ENCODE peak calls at places on chromosome 11, in nine cellular contexts. C, J, L, N, I, W, K, D and S are unnamed samples.

GRCh38 chr11:10288881-10289764 is 4.9 kb downstream of the SBF2 start:
- DNase-seq in C (no peak), J (no peak), L (no peak), N (no peak), I (no peak), W (no peak), K (no peak), D (no peak), S (no peak)

GRCh38 chr11:5339771-5340322 is 3.5 kb downstream of the OR51B5 start:
- DNase-seq in C (no peak), J (no peak), L (no peak), N (no peak), I (no peak), W (no peak), K (no peak), D (no peak), S (no peak)

GRCh38 chr11:8328848-8329330 is 65.2 kb upstream of the LMO1 start:
- DNase-seq in C (peak; percentile 71), J (peak; percentile 90), L (peak; percentile 78), N (peak; percentile 81), I (peak; percentile 88), W (peak; percentile 56), K (peak; percentile 82), D (peak; percentile 83), S (peak; percentile 85)

GRCh38 chr11:131823772-131824171 is 453.4 kb downstream of the NTM start:
- DNase-seq in C (no peak), J (no peak), L (no peak), N (no peak), I (no peak), W (no peak), K (no peak), D (no peak), S (no peak)

GRCh38 chr11:71321433-71322191 is 69.2 kb upstream of the SHANK2 start:
- DNase-seq in C (no peak), J (no peak), L (no peak), N (no peak), I (no peak), W (no peak), K (no peak), D (no peak), S (no peak)

GRCh38 chr11:77322926-77323590 is 21.6 kb upstream of the GDPD4 start:
- DNase-seq in C (no peak), J (no peak), L (peak; percentile 55), N (peak; percentile 79), I (no peak), W (no peak), K (no peak), D (no peak), S (peak; percentile 51)

GRCh38 chr11:17541330-17541885 is 2.8 kb downstream of the USH1C start:
- DNase-seq in C (no peak), J (no peak), L (no peak), N (no peak), I (no peak), W (no peak), K (no peak), D (no peak), S (no peak)

GRCh38 chr11:67267188-67268035 is 1.1 kb downstream of the GRK2 start:
- DNase-seq in C (peak; percentile 37), J (no peak), L (no peak), N (no peak), I (no peak), W (no peak), K (no peak), D (no peak), S (no peak)

GRCh38 chr11:123853038-123853437 is 32.4 kb downstream of the TMEM225 start:
- DNase-seq in C (no peak), J (no peak), L (no peak), N (no peak), I (no peak), W (no peak), K (no peak), D (no peak), S (no peak)

GRCh38 chr11:44270403-44271192 is 39.3 kb downstream of the ALX4 start:
- DNase-seq in C (no peak), J (no peak), L (no peak), N (no peak), I (no peak), W (no peak), K (no peak), D (no peak), S (no peak)

GRCh38 chr11:57762235-57762866 is 749 bp downstream of the CTNND1 start:
- DNase-seq in C (peak; percentile 5), J (peak; percentile 22), L (peak; percentile 29), N (no peak), I (no peak), W (no peak), K (no peak), D (peak; percentile 43), S (no peak)

GRCh38 chr11:82462588-82462987 is 271.1 kb downstream of the FAM181B start:
- DNase-seq in C (no peak), J (no peak), L (no peak), N (no peak), I (no peak), W (no peak), K (no peak), D (no peak), S (peak; percentile 1)